ENCODE peak calls at places on chromosome 3, in five cellular contexts. A is testis, T is K562, K is ovary, X is endothelial cell of umbilical vein. F is an unnamed sample. For H3K4me1, the result is how much of the 10 kb centered on the place peaks cover.

GRCh38 chr3:112304611-112305010 is 10.6 kb upstream of the SLC9C1 start:
- DNase-seq in X (no peak), K (no peak), T (no peak), A (no peak), F (no peak)

GRCh38 chr3:94627689-94628088 is 564.8 kb downstream of the NSUN3 start:
- DNase-seq in K (no peak), X (no peak), T (no peak), A (no peak), F (no peak)

GRCh38 chr3:153144779-153145178 is 17.2 kb upstream of the RAP2B start:
- DNase-seq in X (peak), A (no peak), K (no peak), T (no peak), F (no peak)

GRCh38 chr3:127849368-127849767 is 27.1 kb upstream of the MGLL start:
- DNase-seq in A (no peak), K (no peak), X (no peak), T (no peak), F (no peak)

GRCh38 chr3:112604536-112604935 is 36.4 kb downstream of the CCDC80 start:
- DNase-seq in T (no peak), A (no peak), X (peak), K (no peak), F (no peak)

GRCh38 chr3:88936837-88937236 is 170.6 kb upstream of the EPHA3 start:
- DNase-seq in A (no peak), K (no peak), T (no peak), X (no peak), F (no peak)

GRCh38 chr3:66439666-66440344 is 61.0 kb downstream of the LRIG1 start:
- DNase-seq in A (no peak), T (no peak), K (peak), X (no peak), F (no peak)

GRCh38 chr3:150545419-150546225 is 674 bp downstream of the SERP1 start:
- DNase-seq in T (peak), A (peak), K (no peak), X (peak), F (peak)

GRCh38 chr3:10738688-10739372 is 77.2 kb upstream of the SLC6A11 start:
- DNase-seq in A (peak), T (peak), X (peak), K (peak), F (peak)

GRCh38 chr3:193030276-193030675 is 112.6 kb upstream of the MB21D2 start:
- DNase-seq in X (peak), T (no peak), A (no peak), K (no peak), F (no peak)

GRCh38 chr3:69541823-69542264 is 156.0 kb upstream of the FRMD4B start:
- DNase-seq in T (no peak), K (no peak), A (peak), X (no peak), F (peak)

GRCh38 chr3:101780661-101781060 is 1.6 kb downstream of the NXPE3 start:
- DNase-seq in T (peak), K (peak), A (peak), X (peak), F (peak)

GRCh38 chr3:11850003-11850402 is 3.3 kb upstream of the TAMM41 start:
- DNase-seq in T (no peak), A (no peak), K (no peak), X (no peak), F (no peak)

GRCh38 chr3:44186111-44186672 is 55.5 kb upstream of the TOPAZ1 start:
- DNase-seq in K (no peak), T (no peak), A (no peak), X (no peak), F (no peak)

GRCh38 chr3:88824646-88825303 is 282.6 kb upstream of the EPHA3 start:
- DNase-seq in T (no peak), A (no peak), K (no peak), X (no peak), F (no peak)

GRCh38 chr3:193780371-193780770 is 187.4 kb downstream of the OPA1 start:
- DNase-seq in X (no peak), K (no peak), T (no peak), A (no peak), F (no peak)

GRCh38 chr3:122546151-122546550 is 17.9 kb downstream of the PARP9 start:
- DNase-seq in K (no peak), X (no peak), T (no peak), A (no peak), F (no peak)

GRCh38 chr3:73813978-73814292 is 189.2 kb upstream of the PDZRN3 start:
- DNase-seq in T (no peak), X (no peak), A (no peak), K (no peak), F (no peak)

GRCh38 chr3:183210341-183210740 is 42.7 kb upstream of the B3GNT5 start:
- DNase-seq in T (no peak), X (no peak), K (no peak), A (no peak), F (no peak)

GRCh38 chr3:4038351-4038750 is 239.1 kb downstream of the LRRN1 start:
- DNase-seq in X (no peak), K (no peak), A (no peak), T (no peak), F (no peak)

GRCh38 chr3:184578218-184578617 is 16.6 kb downstream of the EPHB3 start:
- DNase-seq in K (no peak), A (no peak), X (no peak), T (no peak), F (no peak)

GRCh38 chr3:6362406-6362805 is 498.5 kb upstream of the GRM7 start:
- DNase-seq in X (no peak), K (no peak), T (no peak), A (no peak), F (no peak)

GRCh38 chr3:99699841-99700240 is 61.4 kb downstream of the COL8A1 start:
- DNase-seq in K (no peak), A (no peak), T (no peak), X (peak), F (no peak)

GRCh38 chr3:184953396-184953795 is 141.4 kb downstream of the VPS8 start:
- DNase-seq in T (peak), X (no peak), K (no peak), A (no peak), F (no peak)

GRCh38 chr3:149576071-149576564 is 81.7 kb downstream of the WWTR1 start:
- DNase-seq in X (peak), T (peak), A (no peak), K (peak), F (no peak)

GRCh38 chr3:169034401-169034800 is 629.1 kb downstream of the MECOM start:
- DNase-seq in X (no peak), K (no peak), T (no peak), A (no peak), F (no peak)

GRCh38 chr3:9201278-9201677 is 48.2 kb downstream of the SRGAP3 start:
- DNase-seq in X (no peak), K (no peak), A (peak), T (no peak), F (no peak)

GRCh38 chr3:84175449-84175848 is 783.3 kb upstream of the CADM2 start:
- DNase-seq in X (no peak), T (no peak), A (no peak), K (no peak), F (no peak)

GRCh38 chr3:136929984-136930671 is 27.7 kb upstream of the IL20RB start:
- DNase-seq in K (peak), T (no peak), A (peak), X (no peak), F (peak)

GRCh38 chr3:36905545-36905944 is 39.3 kb downstream of the TRANK1 start:
- DNase-seq in K (no peak), X (no peak), A (no peak), T (no peak), F (no peak)

GRCh38 chr3:69379661-69380060 is 6.2 kb downstream of the FRMD4B start:
- DNase-seq in A (no peak), X (no peak), K (no peak), T (no peak), F (no peak)

GRCh38 chr3:49422379-49423248 is at the start of gene AMT:
- DNase-seq in X (no peak), T (no peak), A (no peak), K (peak), F (peak)

GRCh38 chr3:40129981-40130380 is 179.5 kb upstream of the EIF1B start:
- DNase-seq in K (no peak), X (no peak), A (no peak), T (no peak), F (no peak)

DNA sequence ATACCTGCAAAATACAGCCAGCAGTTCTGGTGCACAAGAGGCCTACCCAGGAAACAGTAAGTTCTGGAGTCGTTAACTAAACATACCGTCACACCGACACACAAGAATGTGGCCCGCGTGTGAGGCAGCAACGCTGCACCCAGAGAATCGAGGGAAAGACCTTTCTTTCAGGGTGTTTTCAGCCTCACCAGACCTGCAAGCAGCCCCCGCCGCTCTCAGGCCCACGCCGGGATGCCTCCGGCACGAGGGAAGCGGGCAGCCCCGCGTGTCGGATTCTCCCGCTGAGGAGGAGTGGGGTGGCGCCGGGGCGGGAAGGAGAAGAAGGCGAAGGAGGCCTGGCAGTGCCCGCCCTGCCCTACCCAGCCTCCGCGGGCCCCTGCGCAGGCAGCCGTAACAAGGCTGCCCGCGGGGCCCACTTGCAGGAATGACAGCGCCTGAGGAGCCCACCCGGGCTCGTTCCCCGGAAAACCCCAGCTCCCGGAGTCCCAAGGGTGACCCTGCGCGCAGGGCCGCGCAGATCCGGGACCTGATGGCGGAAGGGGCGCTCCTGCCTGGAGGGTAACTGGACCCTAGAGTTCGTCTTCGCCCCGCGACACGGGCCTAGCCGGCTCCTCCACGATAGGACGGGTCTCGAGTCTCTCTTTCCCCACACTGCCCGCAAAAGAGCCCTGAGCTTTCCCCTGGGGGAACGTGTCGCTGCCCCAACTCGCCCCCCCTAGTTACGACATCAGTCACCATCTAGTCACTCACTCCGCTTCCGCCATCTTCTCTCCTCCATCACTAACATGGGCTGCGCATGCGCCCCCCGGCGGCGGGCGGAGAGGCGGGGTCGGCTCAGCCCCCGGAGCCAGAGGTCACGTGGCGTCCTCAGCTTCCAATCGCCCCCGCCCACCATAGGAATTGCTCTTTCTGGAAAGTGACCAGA is at the start of gene PHC3:
- DNase-seq in X (peak), A (peak), T (peak), K (peak), F (peak)
- TF ChIP-seq POLR2A in X (peak), A (peak), T (peak), K (peak), F (no peak)

GRCh38 chr3:53253707-53254106 is 2.1 kb downstream of the TKT start:
- DNase-seq in K (no peak), T (no peak), A (no peak), X (no peak), F (no peak)
- H3K4me3 ChIP-seq in K (peak), T (peak), A (no peak), X (peak), F (peak)

GRCh38 chr3:58386966-58387365 is 46.7 kb downstream of the PDHB start:
- DNase-seq in A (no peak), T (no peak), K (no peak), X (peak), F (peak)
- H3K4me1 ChIP-seq in A (under half), T (under half), K (under half), X (under half), F (half or more)

GRCh38 chr3:15771444-15771843 is 26.3 kb downstream of the ANKRD28 start:
- DNase-seq in A (no peak), K (no peak), X (no peak), T (no peak), F (no peak)
- TF ChIP-seq POLR2A in A (no peak), K (no peak), X (no peak), T (no peak), F (no peak)

GRCh38 chr3:186589856-186590579 is 19.5 kb downstream of the DNAJB11 start:
- DNase-seq in X (no peak), T (no peak), A (no peak), K (no peak), F (no peak)

GRCh38 chr3:186588619-186589018 is 18.1 kb downstream of the DNAJB11 start:
- DNase-seq in K (no peak), A (no peak), X (no peak), T (peak), F (no peak)

GRCh38 chr3:186587183-186587582 is 16.7 kb downstream of the DNAJB11 start:
- DNase-seq in K (no peak), A (no peak), X (no peak), T (no peak), F (no peak)

GRCh38 chr3:186590580-186591296 is 20.2 kb downstream of the DNAJB11 start:
- DNase-seq in T (peak), A (no peak), X (no peak), K (no peak), F (no peak)

GRCh38 chr3:186589115-186589514 is 18.6 kb downstream of the DNAJB11 start:
- DNase-seq in A (no peak), T (peak), X (no peak), K (no peak), F (no peak)
- H3K4me3 ChIP-seq in A (no peak), T (no peak), X (no peak), K (no peak), F (no peak)

GRCh38 chr3:46977811-46978195 is 1.3 kb upstream of the CCDC12 start:
- DNase-seq in K (no peak), T (no peak), X (no peak), A (no peak), F (no peak)
- H3K4me1 ChIP-seq in K (under half), T (under half), X (under half), A (under half), F (under half)

GRCh38 chr3:177197041-177197933 is at the start of gene TBL1XR1:
- DNase-seq in A (peak), X (peak), T (peak), K (peak), F (peak)
- TF ChIP-seq POLR2A in A (no peak), X (no peak), T (no peak), K (no peak), F (no peak)